ENCODE peak calls at places on chromosomes 4 and X, in nine cellular contexts. O is Karpas-422, A is left lung, M is heart right ventricle, U is left ventricle myocardium inferior, J is GM23248, E is PC-9, B is right lobe of liver, F is small intestine. R is an unnamed sample.

GRCh38 chr4:101217353-101218031 is 129.8 kb downstream of the PPP3CA start:
- DNase-seq in O (no peak), A (no peak), M (no peak), U (no peak), J (peak; percentile 75), E (no peak), B (no peak), F (no peak), R (no peak)

GRCh38 chr4:15004701-15005301 is 2.5 kb downstream of the CPEB2 start:
- DNase-seq in O (peak; percentile 72), A (peak; percentile 88), M (peak; percentile 85), U (peak; percentile 90), J (peak; percentile 85), E (peak; percentile 75), B (peak; percentile 96), F (peak; percentile 89), R (peak; percentile 90)

GRCh38 chr4:13704020-13704419 is 76.5 kb upstream of the BOD1L1 start:
- DNase-seq in O (no peak), A (no peak), M (no peak), U (no peak), J (no peak), E (no peak), B (no peak), F (peak; percentile 90), R (no peak)

GRCh38 chr4:97366661-97367060 is 776.6 kb downstream of the STPG2 start:
- DNase-seq in O (no peak), A (no peak), M (no peak), U (no peak), J (no peak), E (no peak), B (no peak), F (no peak), R (no peak)

GRCh38 chr4:5957091-5957490 is 61.1 kb downstream of the C4orf50 start:
- DNase-seq in O (no peak), A (no peak), M (no peak), U (no peak), J (no peak), E (no peak), B (no peak), F (no peak), R (no peak)

GRCh38 chr4:113575391-113575790 is 186.1 kb downstream of the CAMK2D start:
- DNase-seq in O (no peak), A (no peak), M (no peak), U (no peak), J (peak; percentile 30), E (no peak), B (no peak), F (no peak), R (peak; percentile 76)

GRCh38 chr4:169361741-169362140 is 91.0 kb upstream of the SH3RF1 start:
- DNase-seq in O (no peak), A (no peak), M (no peak), U (no peak), J (no peak), E (no peak), B (no peak), F (no peak), R (no peak)

GRCh38 chr4:1229117-1229849 is 19.6 kb downstream of the CTBP1 start:
- DNase-seq in O (no peak), A (no peak), M (no peak), U (no peak), J (no peak), E (no peak), B (no peak), F (no peak), R (no peak)

GRCh38 chrX:153646620-153647373 is at the start of gene DUSP9:
- DNase-seq in O (no peak), A (peak; percentile 31), M (no peak), U (no peak), J (peak; percentile 48), E (no peak), B (peak; percentile 51), F (peak; percentile 18), R (peak; percentile 37)

GRCh38 chr4:160580581-160580980 is 1477.7 kb downstream of the RAPGEF2 start:
- DNase-seq in O (no peak), A (no peak), M (no peak), U (no peak), J (no peak), E (no peak), B (no peak), F (no peak), R (no peak)

GRCh38 chrX:152915541-152916241 is 17.8 kb downstream of the ZNF185 start:
- DNase-seq in O (peak; percentile 84), A (no peak), M (no peak), U (peak; percentile 15), J (peak; percentile 65), E (peak; percentile 67), B (no peak), F (peak; percentile 14), R (peak; percentile 37)

GRCh38 chr4:71377561-71377960 is 38.7 kb downstream of the SLC4A4 start:
- DNase-seq in O (no peak), A (no peak), M (no peak), U (no peak), J (peak; percentile 83), E (no peak), B (no peak), F (peak; percentile 16), R (peak; percentile 53)

GRCh38 chr4:7862561-7863200 is 77.0 kb downstream of the AFAP1 start:
- DNase-seq in O (no peak), A (no peak), M (no peak), U (no peak), J (no peak), E (no peak), B (no peak), F (no peak), R (peak; percentile 64)

GRCh38 chr4:5051692-5052423 is 578 bp downstream of the STK32B start:
- DNase-seq in O (no peak), A (no peak), M (no peak), U (no peak), J (peak; percentile 53), E (no peak), B (no peak), F (no peak), R (peak; percentile 70)

GRCh38 chr4:73828945-73829344 is 7.5 kb upstream of the CXCL6 start:
- DNase-seq in O (no peak), A (no peak), M (no peak), U (no peak), J (peak; percentile 74), E (no peak), B (no peak), F (no peak), R (no peak)

GRCh38 chr4:46146993-46147392 is 23.1 kb upstream of the GABRG1 start:
- DNase-seq in O (no peak), A (no peak), M (no peak), U (no peak), J (no peak), E (no peak), B (no peak), F (no peak), R (no peak)

GRCh38 chr4:3482707-3483106 is 19.6 kb downstream of the DOK7 start:
- DNase-seq in O (no peak), A (no peak), M (no peak), U (no peak), J (no peak), E (no peak), B (no peak), F (no peak), R (no peak)
- H3K4me1 ChIP-seq in O (peaks cover 49% of the 10 kb centered on the region), A (no peaks in the 10 kb centered on the region), M (peaks cover 76% of the 10 kb centered on the region), U (peaks cover 81% of the 10 kb centered on the region), J (peaks cover 19% of the 10 kb centered on the region), E (peaks cover 20% of the 10 kb centered on the region), B (no peaks in the 10 kb centered on the region), F (no peaks in the 10 kb centered on the region), R (peaks cover 9% of the 10 kb centered on the region)

DNA sequence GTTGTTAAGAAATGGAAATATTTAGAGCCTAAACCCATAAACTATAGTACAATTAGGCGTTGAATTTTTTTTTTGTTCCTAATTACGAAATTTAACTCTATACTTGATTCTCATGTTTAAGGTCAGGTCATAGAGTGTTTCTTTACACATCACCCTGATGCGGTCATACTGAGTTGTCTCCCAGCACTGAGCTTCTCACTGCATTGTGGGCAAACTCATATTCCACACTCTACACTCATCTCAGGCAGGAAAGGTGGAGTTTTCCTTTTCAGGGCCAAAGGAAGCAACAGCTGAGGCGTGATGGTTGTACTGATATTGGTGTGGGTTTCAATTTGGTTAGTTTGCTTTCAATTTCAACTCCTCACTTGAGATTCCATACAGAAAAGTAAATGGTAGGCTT is 75.4 kb downstream of the FAT4 start:
- DNase-seq in O (no peak), A (no peak), M (peak; percentile 40), U (no peak), J (peak; percentile 95), E (no peak), B (no peak), F (no peak), R (peak; percentile 77)
- H3K4me3 ChIP-seq in O (no peak overlapping the region), A (no peak overlapping the region), M (no peak overlapping the region), U (peak overlapping the region; percentile 28), J (peak overlapping the region; percentile 72), E (no peak overlapping the region), B (no peak overlapping the region), F (no peak overlapping the region), R (peak overlapping the region; percentile 70)

GRCh38 chr4:139278956-139279722 is 886 bp downstream of the MGARP start:
- DNase-seq in O (no peak), A (no peak), M (no peak), U (no peak), J (no peak), E (no peak), B (no peak), F (no peak), R (peak; percentile 65)
- H3K27me3 ChIP-seq in O (no peaks in the 10 kb centered on the region), A (peaks cover 70% of the 10 kb centered on the region), M (no peaks in the 10 kb centered on the region), U (peaks cover 57% of the 10 kb centered on the region), J (no peaks in the 10 kb centered on the region), E (no peaks in the 10 kb centered on the region), B (no peaks in the 10 kb centered on the region), F (no peaks in the 10 kb centered on the region), R (peaks cover 13% of the 10 kb centered on the region)

GRCh38 chr4:111228396-111228795 is 605.5 kb upstream of the PITX2 start:
- DNase-seq in O (no peak), A (no peak), M (no peak), U (no peak), J (peak; percentile 44), E (no peak), B (no peak), F (no peak), R (no peak)

GRCh38 chr4:111230265-111230664 is 607.4 kb upstream of the PITX2 start:
- DNase-seq in O (no peak), A (no peak), M (no peak), U (no peak), J (peak; percentile 38), E (no peak), B (no peak), F (no peak), R (peak; percentile 28)

GRCh38 chr4:111231281-111231680 is 608.4 kb upstream of the PITX2 start:
- DNase-seq in O (no peak), A (no peak), M (no peak), U (no peak), J (no peak), E (no peak), B (no peak), F (no peak), R (no peak)

DNA sequence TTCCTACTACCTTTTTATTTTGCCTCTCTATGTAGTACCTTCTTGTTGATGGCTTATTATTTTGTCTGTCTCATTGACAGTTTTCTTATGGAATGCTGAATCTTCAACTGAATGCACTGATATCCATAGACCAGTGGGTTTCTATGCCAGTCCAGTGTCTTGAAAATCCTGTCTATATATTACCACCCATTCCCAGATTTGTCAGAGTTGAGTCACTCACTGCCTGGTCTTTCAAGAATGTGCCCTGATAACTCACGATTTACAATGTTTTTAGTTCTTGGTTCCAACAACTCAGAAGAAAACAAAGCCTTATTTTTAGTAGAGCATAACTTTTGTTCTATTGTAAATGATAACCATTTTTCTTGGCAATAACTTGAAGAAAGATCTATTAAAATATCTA is 606.0 kb upstream of the PITX2 start:
- DNase-seq in O (no peak), A (no peak), M (no peak), U (no peak), J (peak; percentile 71), E (no peak), B (no peak), F (no peak), R (peak; percentile 41)
- H3K4me1 ChIP-seq in O (no peaks in the 10 kb centered on the region), A (no peaks in the 10 kb centered on the region), M (no peaks in the 10 kb centered on the region), U (no peaks in the 10 kb centered on the region), J (peaks cover 28% of the 10 kb centered on the region), E (no peaks in the 10 kb centered on the region), B (no peaks in the 10 kb centered on the region), F (no peaks in the 10 kb centered on the region), R (peaks cover 5% of the 10 kb centered on the region)

R was measured in adipocyte.